ENCODE peak calls at places on chromosome 13, in four cellular contexts. G, H, Q and C are unnamed samples.

GRCh38 chr13:46756977-46757376 is 40.0 kb downstream of the ESD start:
- DNase-seq in G (no peak), H (peak), Q (no peak), C (no peak)

GRCh38 chr13:33283195-33283910 is 2.2 kb downstream of the STARD13 start:
- DNase-seq in G (peak), H (no peak), Q (no peak), C (no peak)

GRCh38 chr13:108621421-108621820 is 8.0 kb upstream of the MYO16 start:
- DNase-seq in G (no peak), H (no peak), Q (no peak), C (no peak)

GRCh38 chr13:96075953-96076543 is 13.9 kb upstream of the HS6ST3 start:
- DNase-seq in G (no peak), H (peak), Q (no peak), C (no peak)

GRCh38 chr13:87128006-87128405 is 543.2 kb upstream of the SLITRK5 start:
- DNase-seq in G (no peak), H (peak), Q (peak), C (no peak)

GRCh38 chr13:61608138-61608537 is 192.5 kb upstream of the PCDH20 start:
- DNase-seq in G (no peak), H (no peak), Q (no peak), C (no peak)

GRCh38 chr13:98098511-98098910 is 44.4 kb upstream of the FARP1 start:
- DNase-seq in G (no peak), H (no peak), Q (no peak), C (no peak)

GRCh38 chr13:99269627-99270252 is 11.6 kb upstream of the GPR18 start:
- DNase-seq in G (peak), H (peak), Q (peak), C (peak)